ENCODE peak calls at places on chromosomes 6 and 20, in eight cellular contexts. E is heart left ventricle, H is fibroblast of lung, X is IMR-90, Z is pancreas, W is psoas muscle, N is adipocyte, V is GM23248. M is an unnamed sample. For H3K4me1 and H3K36me3, the result is how much of the 10 kb centered on the place peaks cover.

GRCh38 chr6:111984081-111984480 is 69.8 kb upstream of the CCN6 start:
- DNase-seq in X (no peak), W (no peak), V (no peak), Z (no peak), E (no peak), H (no peak), N (no peak), M (no peak)

GRCh38 chr6:41367700-41368099 is 32.3 kb downstream of the NCR2 start:
- DNase-seq in V (peak), W (no peak), Z (peak), H (peak), N (peak), E (peak), X (peak), M (no peak)

GRCh38 chr20:35743693-35744491 is 1.8 kb upstream of the RBM39 start:
- DNase-seq in H (no peak), N (no peak), V (no peak), W (no peak), E (no peak), Z (no peak), X (peak), M (no peak)

GRCh38 chr6:155170519-155170918 is 93.3 kb upstream of the CLDN20 start:
- DNase-seq in N (no peak), X (no peak), H (no peak), V (no peak), E (no peak), W (no peak), Z (no peak), M (no peak)

GRCh38 chr6:28974505-28974904 is 30.6 kb downstream of the ZNF311 start:
- DNase-seq in H (no peak), E (no peak), Z (no peak), N (no peak), X (no peak), W (no peak), V (no peak), M (no peak)

GRCh38 chr6:109311481-109311880 is 70.8 kb downstream of the CD164 start:
- DNase-seq in V (peak), E (no peak), Z (no peak), H (no peak), N (peak), W (no peak), X (no peak), M (no peak)

GRCh38 chr6:170369439-170369838 is 62.9 kb downstream of the FAM120B start:
- DNase-seq in Z (no peak), N (no peak), W (no peak), H (no peak), X (no peak), V (no peak), E (no peak), M (no peak)

GRCh38 chr6:16758163-16758975 is 2.9 kb downstream of the ATXN1 start:
- DNase-seq in E (no peak), Z (no peak), X (no peak), H (no peak), W (no peak), V (peak), N (peak), M (peak)

GRCh38 chr6:157246771-157247484 is 76.4 kb downstream of the TMEM242 start:
- DNase-seq in W (no peak), N (no peak), H (no peak), V (no peak), X (no peak), Z (no peak), E (no peak), M (no peak)

GRCh38 chr20:2385026-2385425 is 4.3 kb downstream of the TGM6 start:
- DNase-seq in V (peak), Z (no peak), N (no peak), W (no peak), H (no peak), E (no peak), X (no peak), M (no peak)

GRCh38 chr6:107840636-107841264 is 16.6 kb upstream of the SCML4 start:
- DNase-seq in Z (no peak), H (no peak), E (no peak), V (no peak), N (no peak), W (no peak), X (no peak), M (no peak)

GRCh38 chr6:42443312-42444075 is 8.2 kb downstream of the TRERF1 start:
- DNase-seq in X (no peak), W (no peak), V (peak), E (no peak), H (peak), N (no peak), Z (no peak), M (no peak)

GRCh38 chr6:91497770-91498169 is 910.9 kb upstream of the MAP3K7 start:
- DNase-seq in H (no peak), Z (no peak), X (no peak), N (no peak), W (no peak), E (no peak), V (no peak), M (no peak)

GRCh38 chr6:134029495-134030455 is 22.6 kb downstream of the SLC2A12 start:
- DNase-seq in W (no peak), N (peak), Z (no peak), X (peak), H (peak), V (peak), E (no peak), M (no peak)

GRCh38 chr20:6703047-6703446 is 64.4 kb upstream of the BMP2 start:
- DNase-seq in E (no peak), V (no peak), N (no peak), H (no peak), Z (no peak), W (no peak), X (no peak), M (no peak)
- H3K4me1 ChIP-seq in E (under half), V (under half), N (under half), H (under half), Z (half or more), W (under half), X (under half), M (under half)

DNA sequence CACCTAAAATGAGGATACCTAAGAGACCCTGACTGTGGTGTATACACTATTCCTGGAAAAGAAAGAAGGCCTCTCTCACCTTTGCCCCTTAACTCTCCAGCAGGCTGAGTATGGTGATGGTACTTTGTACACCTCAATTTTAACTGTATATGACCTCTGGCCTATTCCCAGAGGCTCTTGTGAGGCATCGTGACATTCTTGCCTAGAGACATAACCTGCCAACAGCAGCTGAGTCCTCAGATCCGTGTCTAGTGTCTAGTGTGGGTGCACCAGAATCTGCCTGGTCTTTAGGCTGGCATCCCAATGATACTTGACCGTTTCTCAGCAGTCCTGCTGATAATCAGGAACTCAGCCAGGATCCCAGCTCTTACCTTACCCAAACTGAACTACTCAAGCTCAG is 20.0 kb downstream of the TP53INP2 start:
- DNase-seq in Z (no peak), E (no peak), N (no peak), X (no peak), V (no peak), W (no peak), H (no peak), M (no peak)
- H3K36me3 ChIP-seq in Z (under half), E (under half), N (half or more), X (under half), V (under half), W (half or more), H (under half), M (half or more)

GRCh38 chr20:45047581-45048119 is 53.3 kb downstream of the KCNS1 start:
- DNase-seq in N (no peak), E (no peak), H (no peak), V (peak), W (no peak), X (no peak), Z (no peak), M (no peak)
- H3K4me1 ChIP-seq in N (under half), E (under half), H (under half), V (under half), W (under half), X (under half), Z (under half), M (half or more)

GRCh38 chr6:32982084-32982701 is 13.8 kb downstream of the BRD2 start:
- DNase-seq in N (peak), W (no peak), V (peak), Z (no peak), H (no peak), X (no peak), E (no peak), M (no peak)

GRCh38 chr6:32977272-32977952 is 9.0 kb downstream of the BRD2 start:
- DNase-seq in H (no peak), W (no peak), N (no peak), E (no peak), X (no peak), Z (no peak), V (no peak), M (no peak)

GRCh38 chr6:32977953-32978324 is 9.5 kb downstream of the BRD2 start:
- DNase-seq in E (no peak), N (peak), Z (no peak), X (no peak), V (no peak), H (no peak), W (no peak), M (no peak)

GRCh38 chr6:32980488-32981038 is 12.2 kb downstream of the BRD2 start:
- DNase-seq in V (peak), N (no peak), X (no peak), Z (no peak), E (no peak), W (no peak), H (no peak), M (no peak)

GRCh38 chr6:32979720-32980487 is 11.5 kb downstream of the BRD2 start:
- DNase-seq in H (no peak), N (no peak), X (no peak), W (no peak), V (no peak), Z (no peak), E (no peak), M (no peak)
- H3K36me3 ChIP-seq in H (under half), N (half or more), X (half or more), W (half or more), V (half or more), Z (under half), E (under half), M (half or more)

GRCh38 chr20:48930878-48931277 is 9.4 kb downstream of the ARFGEF2 start:
- DNase-seq in N (no peak), X (no peak), E (no peak), Z (no peak), V (no peak), H (no peak), W (no peak), M (no peak)
- H3K4me1 ChIP-seq in N (under half), X (under half), E (under half), Z (under half), V (under half), H (under half), W (under half), M (under half)

DNA sequence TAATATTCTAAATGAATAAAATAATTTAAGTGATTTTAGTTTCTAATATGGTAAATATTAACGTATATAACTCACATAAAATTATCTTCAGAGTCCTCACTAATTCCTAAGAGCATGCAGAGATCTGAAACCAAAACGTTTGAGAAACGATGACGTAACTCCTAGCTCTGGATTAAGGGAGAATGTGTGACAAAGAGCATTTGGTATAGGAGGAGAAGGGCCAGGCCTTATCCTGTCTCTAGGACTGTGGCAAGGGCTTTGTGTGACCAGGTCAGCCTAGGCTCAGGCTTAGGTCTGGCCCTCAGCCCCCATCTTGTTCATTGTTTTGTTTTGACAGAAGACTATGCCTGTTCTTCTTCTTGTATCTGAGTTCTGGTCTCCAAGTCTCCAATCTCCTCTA is 19.2 kb upstream of the POLR1H start:
- DNase-seq in W (no peak), H (peak), V (no peak), N (peak), Z (no peak), X (no peak), E (no peak), M (no peak)
- H3K36me3 ChIP-seq in W (under half), H (under half), V (under half), N (under half), Z (under half), X (under half), E (under half), M (under half)

M was measured in CD4-positive, CD25-positive, alpha-beta regulatory T cell.